ENCODE peak calls at places on chromosomes 2 and 18, in nine cellular contexts. Y is endodermal cell, X is BE2C, E is iPS DF 6.9, A is PC-3, B is heart right ventricle, O is transverse colon, G is astrocyte, K is psoas muscle. D is an unnamed sample. For H3K4me1, the result is how much of the 10 kb centered on the place peaks cover.

GRCh38 chr18:27057459-27058302 is 127.4 kb downstream of the CHST9 start:
- DNase-seq in O (no peak), Y (peak), B (no peak), X (no peak), A (no peak), G (no peak), E (no peak), K (no peak), D (peak)

GRCh38 chr2:200905618-200906296 is 16.6 kb downstream of the NIF3L1 start:
- DNase-seq in O (peak), Y (peak), E (peak), G (peak), A (peak), K (peak), X (peak), B (peak), D (peak)

GRCh38 chr18:31237142-31237541 is 74.5 kb upstream of the DSC1 start:
- DNase-seq in A (no peak), E (no peak), G (no peak), O (no peak), X (no peak), Y (no peak), K (no peak), B (no peak), D (no peak)

GRCh38 chr2:128307595-128307994 is 11.1 kb downstream of the HS6ST1 start:
- DNase-seq in K (no peak), A (no peak), B (no peak), G (no peak), O (no peak), Y (peak), E (no peak), X (peak), D (no peak)

GRCh38 chr18:69172046-69172445 is 228.6 kb upstream of the DOK6 start:
- DNase-seq in X (no peak), G (no peak), K (no peak), A (peak), O (no peak), B (no peak), E (no peak), Y (no peak), D (no peak)

GRCh38 chr18:48033770-48034650 is 103.6 kb upstream of the SMAD2 start:
- DNase-seq in O (no peak), E (no peak), G (no peak), X (no peak), A (no peak), K (no peak), B (no peak), Y (peak), D (no peak)

GRCh38 chr18:4060427-4061281 is 394.5 kb downstream of the DLGAP1 start:
- DNase-seq in K (no peak), O (no peak), E (no peak), Y (no peak), B (no peak), G (no peak), X (no peak), A (no peak), D (no peak)

GRCh38 chr2:28507806-28508764 is 12.2 kb downstream of the PLB1 start:
- DNase-seq in O (peak), K (no peak), E (no peak), Y (no peak), X (no peak), B (no peak), A (peak), G (peak), D (no peak)

GRCh38 chr2:191245046-191245868 is at the start of gene MYO1B:
- DNase-seq in B (peak), A (peak), G (peak), X (peak), O (peak), K (peak), E (peak), Y (peak), D (peak)

GRCh38 chr2:124582387-124582786 is 557.3 kb downstream of the CNTNAP5 start:
- DNase-seq in Y (no peak), G (no peak), K (no peak), E (no peak), O (no peak), X (no peak), B (no peak), A (no peak), D (no peak)

GRCh38 chr2:142875010-142875409 is 2.5 kb upstream of the KYNU start:
- DNase-seq in Y (no peak), X (no peak), E (no peak), B (no peak), G (no peak), O (no peak), A (peak), K (no peak), D (no peak)

GRCh38 chr2:142875642-142876041 is 1.8 kb upstream of the KYNU start:
- DNase-seq in O (no peak), K (no peak), B (no peak), E (no peak), Y (no peak), G (peak), X (no peak), A (peak), D (no peak)

GRCh38 chr2:142877265-142877756 is at the start of gene KYNU:
- DNase-seq in Y (no peak), B (no peak), G (no peak), K (no peak), X (no peak), O (no peak), E (no peak), A (peak), D (no peak)

GRCh38 chr2:142878061-142878741 is 737 bp downstream of the KYNU start:
- DNase-seq in X (no peak), O (no peak), B (no peak), E (no peak), G (no peak), Y (no peak), K (no peak), A (no peak), D (no peak)

GRCh38 chr2:142876423-142876822 is 1.0 kb upstream of the KYNU start:
- DNase-seq in A (no peak), B (no peak), O (no peak), G (no peak), X (no peak), Y (no peak), E (no peak), K (no peak), D (no peak)
- H3K4me1 ChIP-seq in A (half or more), B (under half), O (under half), G (under half), X (under half), Y (under half), E (under half), K (under half), D (under half)

GRCh38 chr18:5895886-5896740 is 791 bp upstream of the TMEM200C start:
- DNase-seq in O (no peak), Y (peak), A (peak), B (peak), G (peak), X (no peak), E (no peak), K (peak), D (peak)
- H3K4me3 ChIP-seq in O (peak), Y (peak), A (peak), B (peak), G (peak), X (no peak), E (peak), K (peak), D (no peak)

GRCh38 chr18:72866572-72866900 is 1.3 kb downstream of the NETO1 start:
- DNase-seq in E (no peak), X (no peak), O (no peak), G (no peak), Y (no peak), B (no peak), K (no peak), A (peak), D (no peak)
- H3K4me1 ChIP-seq in E (under half), X (under half), O (under half), G (under half), Y (under half), B (under half), K (under half), A (under half), D (under half)

GRCh38 chr2:232389327-232389726 is 10.8 kb downstream of the ALPP start:
- DNase-seq in B (no peak), Y (no peak), X (no peak), K (no peak), G (peak), O (no peak), E (no peak), A (no peak), D (no peak)
- H3K4me3 ChIP-seq in B (no peak), Y (no peak), X (no peak), K (no peak), G (no peak), O (no peak), E (no peak), A (no peak), D (no peak)

DNA sequence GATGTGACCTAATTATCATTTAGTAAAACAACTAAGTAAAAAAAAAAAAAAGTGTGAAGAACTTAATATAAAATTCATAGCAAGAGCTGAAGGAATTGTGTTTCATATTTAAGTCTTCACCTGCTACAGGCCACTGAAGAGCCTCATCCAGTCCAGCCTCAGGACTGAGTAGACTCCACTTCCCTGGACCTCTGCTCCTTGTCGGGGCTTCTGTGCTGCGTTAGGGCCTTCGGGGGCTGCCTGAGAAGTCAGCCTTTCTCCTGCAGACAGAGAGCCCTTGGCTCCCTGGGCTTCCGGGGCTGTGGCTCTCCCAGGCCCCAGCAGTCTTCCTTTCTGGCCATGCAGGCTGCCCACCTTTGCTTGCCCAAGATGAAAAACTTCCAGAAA is 95.5 kb downstream of the MTCL1 start:
- DNase-seq in E (no peak), A (no peak), O (no peak), G (no peak), X (no peak), K (no peak), Y (peak), B (no peak), D (no peak)
- H3K4me1 ChIP-seq in E (under half), A (half or more), O (under half), G (half or more), X (under half), K (under half), Y (under half), B (under half), D (half or more)

GRCh38 chr18:37551249-37551648 is 14.3 kb downstream of the CELF4 start:
- DNase-seq in X (no peak), E (no peak), K (no peak), A (no peak), B (no peak), O (no peak), Y (no peak), G (no peak), D (no peak)

GRCh38 chr18:37551846-37552245 is 13.8 kb downstream of the CELF4 start:
- DNase-seq in X (no peak), B (no peak), O (no peak), E (no peak), Y (no peak), A (no peak), G (no peak), K (no peak), D (no peak)

GRCh38 chr18:37554399-37554787 is 11.2 kb downstream of the CELF4 start:
- DNase-seq in K (no peak), A (no peak), B (no peak), O (no peak), E (peak), X (no peak), Y (peak), G (no peak), D (no peak)

GRCh38 chr18:37552296-37552695 is 13.3 kb downstream of the CELF4 start:
- DNase-seq in E (no peak), A (no peak), B (no peak), K (no peak), Y (no peak), X (no peak), O (no peak), G (no peak), D (no peak)

DNA sequence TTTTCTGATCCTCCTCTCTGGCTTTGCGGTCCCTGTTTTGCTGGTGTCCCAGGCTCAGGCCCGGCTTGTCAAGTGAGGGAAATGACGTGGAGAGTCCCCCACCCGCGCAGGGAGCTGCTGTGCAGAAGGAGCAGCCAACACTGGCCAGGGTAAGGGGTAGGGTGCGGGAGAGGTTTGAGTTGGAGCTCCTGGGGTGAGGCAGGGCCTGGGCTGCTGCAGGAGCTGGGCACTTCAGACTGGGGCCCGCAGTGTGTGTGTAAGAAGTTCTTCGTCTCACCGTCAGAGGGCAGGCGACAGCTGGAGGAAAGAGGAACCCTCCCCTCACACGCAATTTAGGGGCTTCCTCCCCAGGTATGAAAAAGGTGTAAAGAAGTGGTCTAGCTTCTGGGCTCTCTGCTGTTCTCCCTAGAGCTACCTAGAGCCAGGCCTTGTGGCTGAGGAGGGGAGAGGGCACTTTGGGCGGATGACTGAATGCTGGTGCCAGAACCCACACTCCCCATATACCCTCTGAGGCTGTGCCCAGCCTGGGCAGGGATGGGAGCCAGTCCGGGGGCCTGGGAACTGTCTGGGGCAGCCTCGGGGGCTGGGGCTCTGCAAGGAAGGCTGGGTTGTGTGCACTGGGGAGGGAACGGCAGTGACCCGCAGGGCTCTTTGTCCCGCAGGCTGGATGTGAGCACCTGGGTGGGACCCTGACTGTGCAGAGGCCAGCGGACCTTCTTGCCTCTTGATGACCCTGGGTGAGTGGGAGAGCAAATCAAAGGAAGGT is 11.8 kb downstream of the CELF4 start:
- DNase-seq in X (no peak), B (no peak), E (no peak), Y (peak), K (no peak), O (no peak), G (no peak), A (no peak), D (no peak)
- H3K4me3 ChIP-seq in X (no peak), B (no peak), E (no peak), Y (no peak), K (no peak), O (no peak), G (no peak), A (no peak), D (no peak)

GRCh38 chr18:28115149-28115550 is 61.8 kb downstream of the CDH2 start:
- DNase-seq in E (no peak), X (peak), A (peak), K (no peak), B (no peak), G (peak), Y (peak), O (no peak), D (no peak)
- H3K4me1 ChIP-seq in E (under half), X (under half), A (half or more), K (under half), B (under half), G (half or more), Y (half or more), O (under half), D (under half)

GRCh38 chr2:44942304-44943030 is 965 bp downstream of the SIX3 start:
- DNase-seq in O (no peak), Y (peak), E (no peak), X (peak), B (no peak), G (no peak), A (no peak), K (no peak), D (no peak)
- H3K4me3 ChIP-seq in O (no peak), Y (peak), E (no peak), X (peak), B (no peak), G (peak), A (peak), K (peak), D (no peak)

DNA sequence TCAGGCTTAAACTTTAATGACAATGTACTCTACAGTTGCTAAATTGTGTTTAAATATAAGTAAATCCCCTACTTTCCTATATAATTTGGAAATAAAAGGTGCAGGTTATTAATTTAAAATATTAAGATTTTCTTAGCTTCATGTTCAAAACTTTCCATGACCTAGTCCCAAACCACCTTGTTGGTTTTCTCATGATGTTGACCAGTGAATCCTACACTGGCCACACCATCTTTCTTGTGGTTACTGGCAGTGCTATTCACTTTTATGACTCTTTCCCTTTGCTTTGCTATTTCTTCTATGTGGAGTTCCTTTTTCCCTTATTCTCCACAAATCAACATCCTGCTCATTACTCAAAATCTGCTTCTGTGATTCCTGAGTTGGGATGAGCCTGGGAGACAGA is 138.6 kb upstream of the NDUFV2 start:
- DNase-seq in X (no peak), O (no peak), G (peak), A (no peak), K (no peak), E (no peak), Y (no peak), B (no peak), D (no peak)
- H3K4me1 ChIP-seq in X (under half), O (under half), G (under half), A (under half), K (under half), E (under half), Y (under half), B (under half), D (under half)